ENCODE peak calls at places on chromosome 22, in eight cellular contexts. D is AG09319, A is uterus, C is neural progenitor cell, W is breast epithelium, X is GM23338, Q is MCF 10A, R is A549. L is an unnamed sample.

GRCh38 chr22:49967333-49968241 is 7.0 kb downstream of the PIM3 start:
- DNase-seq in D (no peak), X (no peak), Q (no peak), C (peak), R (no peak), W (peak), A (peak), L (no peak)

GRCh38 chr22:38177044-38177443 is 4.6 kb downstream of the PLA2G6 start:
- DNase-seq in A (no peak), W (no peak), D (no peak), Q (no peak), X (no peak), R (no peak), C (no peak), L (no peak)

GRCh38 chr22:44671742-44672141 is 30.3 kb upstream of the PRR5 start:
- DNase-seq in D (no peak), A (no peak), X (no peak), R (no peak), W (no peak), Q (peak), C (no peak), L (no peak)

GRCh38 chr22:26610072-26610958 is 7.5 kb downstream of the CRYBB1 start:
- DNase-seq in C (no peak), R (no peak), A (no peak), W (no peak), X (no peak), Q (peak), D (peak), L (no peak)

GRCh38 chr22:49555526-49555925 is 272.1 kb downstream of the BRD1 start:
- DNase-seq in A (no peak), R (no peak), Q (no peak), C (no peak), X (no peak), W (peak), D (no peak), L (peak)

GRCh38 chr22:26666035-26666338 is 8.6 kb downstream of the MIAT start:
- DNase-seq in R (no peak), C (no peak), X (no peak), W (no peak), A (no peak), Q (no peak), D (no peak), L (no peak)

GRCh38 chr22:50545522-50546325 is at the start of gene KLHDC7B:
- DNase-seq in X (no peak), W (no peak), D (no peak), A (no peak), Q (no peak), C (no peak), R (no peak), L (no peak)

GRCh38 chr22:44676441-44677298 is 25.3 kb upstream of the PRR5 start:
- DNase-seq in Q (no peak), A (no peak), R (peak), X (peak), W (no peak), D (no peak), C (no peak), L (no peak)

GRCh38 chr22:43789452-43789851 is 22.7 kb downstream of the EFCAB6 start:
- DNase-seq in C (no peak), R (peak), A (peak), D (peak), W (no peak), Q (peak), X (no peak), L (no peak)

GRCh38 chr22:17119481-17120202 is 1.5 kb downstream of the TMEM121B start:
- DNase-seq in X (peak), D (no peak), R (no peak), C (peak), Q (no peak), W (no peak), A (no peak), L (no peak)

GRCh38 chr22:38572065-38572464 is 2.1 kb upstream of the DMC1 start:
- DNase-seq in A (peak), C (peak), X (peak), Q (peak), W (no peak), D (peak), R (peak), L (no peak)

GRCh38 chr22:26797910-26798309 is 140.5 kb downstream of the MIAT start:
- DNase-seq in C (peak), W (no peak), A (no peak), Q (no peak), D (no peak), R (peak), X (peak), L (no peak)

GRCh38 chr22:48535868-48536690 is 1291.6 kb downstream of the BRD1 start:
- DNase-seq in A (no peak), R (no peak), Q (no peak), D (no peak), X (no peak), W (no peak), C (no peak), L (no peak)

GRCh38 chr22:28907311-28908008 is 24.1 kb downstream of the ZNRF3 start:
- DNase-seq in W (no peak), R (no peak), Q (no peak), A (no peak), D (no peak), X (no peak), C (no peak), L (no peak)

GRCh38 chr22:42101186-42101585 is 10.6 kb upstream of the NDUFA6 start:
- DNase-seq in X (no peak), Q (no peak), W (no peak), D (no peak), R (no peak), A (no peak), C (no peak), L (no peak)

GRCh38 chr22:45934659-45935341 is 42.2 kb downstream of the WNT7B start:
- DNase-seq in D (no peak), X (no peak), Q (peak), W (peak), C (no peak), A (no peak), R (peak), L (no peak)

GRCh38 chr22:50481440-50482106 is at the start of gene ADM2:
- DNase-seq in C (peak), A (no peak), R (peak), W (no peak), X (peak), Q (no peak), D (peak), L (no peak)

GRCh38 chr22:49305215-49305965 is 522.3 kb downstream of the BRD1 start:
- DNase-seq in D (no peak), R (peak), W (peak), X (peak), C (peak), A (peak), Q (no peak), L (peak)

GRCh38 chr22:49569286-49570031 is 258.2 kb downstream of the BRD1 start:
- DNase-seq in A (no peak), W (peak), C (no peak), Q (no peak), D (no peak), R (no peak), X (no peak), L (peak)

DNA sequence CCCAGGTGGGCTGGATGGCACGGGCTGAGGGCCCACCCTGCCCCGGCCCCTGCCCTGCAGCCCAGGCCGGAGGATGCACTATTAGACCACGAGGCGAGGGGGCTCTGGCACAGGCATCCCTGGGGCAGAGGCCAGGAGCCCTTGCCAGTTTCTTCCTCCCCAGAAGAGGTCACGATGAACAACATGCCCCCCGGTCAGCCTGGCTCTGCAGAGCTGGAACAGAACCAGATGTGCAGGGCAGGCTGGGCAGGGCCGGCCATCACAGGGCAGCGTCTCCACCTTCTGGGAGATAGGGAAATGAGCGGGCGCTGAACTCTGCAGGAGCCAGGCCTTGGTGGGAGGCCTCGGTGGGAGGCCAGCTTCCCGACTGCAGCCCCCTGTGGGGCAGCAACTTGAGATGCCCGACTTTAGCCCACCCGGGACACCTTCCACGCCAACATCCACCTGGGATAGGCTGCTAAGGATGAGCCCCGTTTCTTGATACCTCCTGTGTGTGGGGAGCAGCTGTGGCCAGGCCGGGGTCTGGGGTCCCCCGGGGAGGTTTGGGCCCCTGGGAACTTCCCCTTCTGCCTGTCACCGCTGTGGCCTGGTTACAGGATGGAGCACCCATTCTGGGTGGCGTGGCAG is 21.8 kb upstream of the GNB1L start:
- DNase-seq in A (peak), C (no peak), D (no peak), Q (peak), R (no peak), X (no peak), W (peak), L (no peak)
- TF ChIP-seq CTCF in A (no peak), C (no peak), D (no peak), Q (no peak), R (no peak), X (no peak), W (no peak), L (no peak)

DNA sequence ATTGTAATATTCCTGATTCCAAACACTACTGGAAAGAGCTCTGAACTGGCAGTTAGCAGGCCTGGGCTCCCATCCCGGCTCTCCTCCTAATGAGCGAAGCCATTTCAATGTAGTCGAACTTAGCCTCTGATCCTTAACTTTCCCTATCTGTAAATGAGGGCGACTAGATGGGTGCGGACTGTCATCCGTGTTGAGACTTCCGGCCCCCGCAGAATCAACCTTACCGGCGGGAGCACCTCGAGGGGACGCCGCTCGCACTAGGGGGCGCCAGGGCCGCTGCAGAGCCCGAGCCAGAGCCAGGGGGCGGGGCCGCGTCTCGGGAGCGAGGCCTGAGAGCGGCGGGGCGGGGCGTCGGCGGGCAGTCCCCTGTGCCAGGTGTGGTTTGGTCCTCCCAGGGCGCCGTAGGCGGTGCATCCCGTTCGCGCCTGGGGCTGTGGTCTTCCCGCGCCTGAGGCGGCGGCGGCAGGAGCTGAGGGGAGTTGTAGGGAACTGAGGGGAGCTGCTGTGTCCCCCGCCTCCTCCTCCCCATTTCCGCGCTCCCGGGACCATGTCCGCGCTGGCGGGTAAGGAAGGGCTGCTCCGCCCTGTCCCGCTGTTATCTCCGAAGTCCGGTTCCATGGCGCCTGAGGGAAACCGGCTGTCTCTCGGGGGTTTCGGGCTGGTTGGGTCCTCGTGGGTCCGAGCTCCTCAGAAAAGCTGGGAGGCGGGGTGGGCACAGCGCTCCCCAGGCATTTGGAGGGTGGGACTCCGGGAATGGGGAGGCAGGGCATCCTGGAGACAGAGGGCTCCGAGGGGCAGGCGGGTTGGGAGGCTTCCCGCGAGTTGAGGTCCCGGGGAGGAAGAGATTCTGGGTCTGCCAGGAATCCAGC is at the start of gene LIMK2:
- DNase-seq in D (no peak), Q (peak), R (peak), W (peak), A (peak), X (peak), C (peak), L (peak)
- TF ChIP-seq CTCF in D (peak), Q (peak), R (peak), W (peak), A (peak), X (peak), C (peak), L (peak)

GRCh38 chr22:22345781-22346180 is 101.2 kb downstream of the VPREB1 start:
- DNase-seq in W (no peak), X (no peak), C (no peak), A (no peak), Q (no peak), R (no peak), D (no peak), L (no peak)

GRCh38 chr22:22343603-22344276 is 99.2 kb downstream of the VPREB1 start:
- DNase-seq in X (no peak), R (no peak), D (no peak), C (no peak), W (no peak), Q (no peak), A (no peak), L (no peak)

GRCh38 chr22:22341736-22342135 is 97.2 kb downstream of the VPREB1 start:
- DNase-seq in R (no peak), C (no peak), W (no peak), D (no peak), X (no peak), A (no peak), Q (no peak), L (no peak)

GRCh38 chr22:22344430-22344829 is 99.8 kb downstream of the VPREB1 start:
- DNase-seq in C (no peak), X (no peak), A (no peak), R (no peak), Q (no peak), D (no peak), W (no peak), L (no peak)

GRCh38 chr22:22342697-22343602 is 98.4 kb downstream of the VPREB1 start:
- DNase-seq in A (no peak), X (peak), Q (peak), W (peak), C (peak), R (peak), D (no peak), L (no peak)
- TF ChIP-seq CTCF in A (peak), X (peak), Q (peak), W (peak), C (peak), R (peak), D (peak), L (peak)

GRCh38 chr22:35253946-35254345 is 3.3 kb upstream of the HMGXB4 start:
- DNase-seq in D (no peak), W (no peak), X (no peak), R (no peak), Q (no peak), A (no peak), C (no peak), L (no peak)

GRCh38 chr22:35258144-35258988 is 1.1 kb downstream of the HMGXB4 start:
- DNase-seq in C (peak), R (peak), D (no peak), W (no peak), X (peak), A (no peak), Q (peak), L (no peak)

GRCh38 chr22:35257002-35257320 is 332 bp upstream of the HMGXB4 start:
- DNase-seq in C (no peak), X (no peak), Q (no peak), R (no peak), D (no peak), W (no peak), A (no peak), L (no peak)

DNA sequence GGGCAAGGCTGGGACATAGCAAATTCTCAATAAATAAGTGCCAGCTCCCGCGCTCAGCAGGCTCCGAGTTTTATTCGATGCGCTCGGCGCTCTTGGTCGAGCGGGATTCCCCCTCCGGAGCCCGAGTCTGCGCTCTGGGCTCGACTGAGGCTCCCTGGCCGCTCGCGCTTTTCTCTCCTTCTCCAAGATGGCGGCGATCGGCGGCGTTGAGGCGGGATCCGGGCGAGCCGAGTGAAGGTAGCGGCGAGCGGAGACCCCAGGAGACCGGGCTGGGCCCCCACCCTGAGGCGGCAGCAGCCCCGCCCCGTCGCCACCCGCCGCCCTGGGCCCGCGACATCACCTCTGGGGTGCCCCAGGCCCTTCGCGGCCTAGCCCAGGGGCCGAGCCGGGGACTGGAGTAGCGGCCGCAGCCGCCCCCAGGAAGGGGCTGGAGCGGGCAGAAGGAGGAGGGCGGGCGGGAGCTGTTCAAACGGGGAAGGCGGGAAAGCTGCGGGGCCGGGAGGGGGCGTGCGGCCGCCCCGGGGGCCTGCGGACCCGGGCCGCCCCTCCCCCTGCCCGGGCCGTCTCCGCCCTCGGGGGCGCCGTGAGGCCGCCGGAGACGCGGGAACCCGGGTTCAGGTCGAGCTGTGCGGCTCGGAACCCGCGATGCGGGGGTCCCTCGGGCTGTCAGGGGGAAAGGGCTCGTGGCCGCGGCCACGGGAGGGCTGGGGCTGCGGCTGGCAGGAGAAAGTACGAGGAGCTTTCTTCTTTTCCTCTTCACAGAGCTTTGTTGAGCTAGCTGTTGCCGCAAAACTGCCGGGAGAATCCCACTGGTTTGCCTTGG is at the start of gene HMGXB4:
- DNase-seq in X (peak), A (peak), Q (peak), D (peak), W (peak), R (peak), C (peak), L (peak)
- TF ChIP-seq CTCF in X (no peak), A (peak), Q (no peak), D (no peak), W (peak), R (no peak), C (peak), L (peak)

GRCh38 chr22:24871611-24872205 is 65.7 kb downstream of the SGSM1 start:
- DNase-seq in W (no peak), D (no peak), A (no peak), X (no peak), C (no peak), Q (no peak), R (no peak), L (no peak)

GRCh38 chr22:24875862-24876506 is 70.0 kb downstream of the SGSM1 start:
- DNase-seq in D (no peak), X (peak), Q (peak), C (peak), W (no peak), R (no peak), A (no peak), L (no peak)

GRCh38 chr22:24878969-24879368 is 67.5 kb downstream of the LHFPL7 start:
- DNase-seq in Q (no peak), D (no peak), R (no peak), X (peak), W (no peak), C (no peak), A (no peak), L (no peak)

DNA sequence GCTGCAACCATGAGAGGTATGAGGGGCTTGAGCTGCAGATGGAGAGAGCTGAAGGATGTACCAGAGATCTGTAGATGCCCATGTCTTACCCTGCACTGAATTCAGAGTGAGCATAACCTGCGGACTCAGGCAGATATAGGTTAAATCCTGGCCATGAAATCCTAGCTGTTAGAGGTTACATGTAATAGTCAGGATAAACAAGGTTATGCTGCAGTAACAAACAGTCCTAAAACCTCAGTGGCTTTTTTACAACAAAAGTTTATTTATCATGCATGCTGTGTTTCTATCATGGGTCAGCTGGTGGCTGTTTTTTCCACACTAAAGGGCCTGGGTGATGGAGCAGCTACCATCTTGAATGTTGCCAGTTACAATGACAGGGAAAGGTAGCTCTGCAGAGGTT is 69.8 kb downstream of the LHFPL7 start:
- DNase-seq in X (no peak), C (no peak), A (no peak), W (no peak), R (no peak), Q (no peak), D (no peak), L (no peak)
- TF ChIP-seq CTCF in X (no peak), C (no peak), A (no peak), W (no peak), R (no peak), Q (no peak), D (no peak), L (no peak)

GRCh38 chr22:27802389-27803079 is 978 bp upstream of the MN1 start:
- DNase-seq in W (no peak), A (peak), C (no peak), X (no peak), R (no peak), Q (no peak), D (no peak), L (no peak)

GRCh38 chr22:27799334-27800249 is 2.0 kb downstream of the MN1 start:
- DNase-seq in A (peak), W (no peak), C (peak), R (no peak), Q (peak), X (no peak), D (no peak), L (no peak)

GRCh38 chr22:27800250-27801131 is 1.1 kb downstream of the MN1 start:
- DNase-seq in X (no peak), R (no peak), A (peak), C (peak), W (no peak), D (no peak), Q (no peak), L (no peak)

GRCh38 chr22:27801616-27802388 is at the start of gene MN1:
- DNase-seq in C (peak), R (peak), A (no peak), Q (no peak), X (peak), D (no peak), W (no peak), L (no peak)

GRCh38 chr22:27801197-27801615 is 350 bp downstream of the MN1 start:
- DNase-seq in W (no peak), Q (peak), R (peak), C (peak), X (peak), D (no peak), A (no peak), L (no peak)
- TF ChIP-seq CTCF in W (no peak), Q (no peak), R (no peak), C (no peak), X (no peak), D (no peak), A (no peak), L (no peak)